ENCODE peak calls at places on chromosomes 12 and 14, in six cellular contexts. One of them, this sample, is unnamed.

GRCh38 chr12:71558445-71558844 is 105.2 kb downstream of the ZFC3H1 start:
- DNase-seq in neural progenitor cell: no peak
- DNase-seq in PC-3: no peak
- DNase-seq in IMR-90: peak
- DNase-seq in adipocyte: no peak
- DNase-seq in fibroblast of lung: no peak
- DNase-seq in this sample: no peak

GRCh38 chr12:62210422-62210821 is 49.8 kb upstream of the USP15 start:
- DNase-seq in neural progenitor cell: peak
- DNase-seq in PC-3: peak
- DNase-seq in IMR-90: peak
- DNase-seq in adipocyte: peak
- DNase-seq in fibroblast of lung: peak
- DNase-seq in this sample: no peak

GRCh38 chr14:59627011-59627520 is 50.5 kb upstream of the CCDC175 start:
- DNase-seq in neural progenitor cell: no peak
- DNase-seq in PC-3: no peak
- DNase-seq in IMR-90: no peak
- DNase-seq in adipocyte: no peak
- DNase-seq in fibroblast of lung: no peak
- DNase-seq in this sample: no peak

GRCh38 chr12:112577473-112578334 is 159.0 kb downstream of the PTPN11 start:
- DNase-seq in neural progenitor cell: peak
- DNase-seq in PC-3: no peak
- DNase-seq in IMR-90: no peak
- DNase-seq in adipocyte: no peak
- DNase-seq in fibroblast of lung: no peak
- DNase-seq in this sample: no peak

GRCh38 chr12:96083020-96083489 is 47.7 kb upstream of the LTA4H start:
- DNase-seq in neural progenitor cell: no peak
- DNase-seq in PC-3: peak
- DNase-seq in IMR-90: peak
- DNase-seq in adipocyte: no peak
- DNase-seq in fibroblast of lung: no peak
- DNase-seq in this sample: no peak

GRCh38 chr14:59869381-59870255 is 958 bp downstream of the RTN1 start:
- DNase-seq in neural progenitor cell: peak
- DNase-seq in PC-3: no peak
- DNase-seq in IMR-90: no peak
- DNase-seq in adipocyte: no peak
- DNase-seq in fibroblast of lung: no peak
- DNase-seq in this sample: no peak

GRCh38 chr14:88312262-88312661 is 10.8 kb downstream of the KCNK10 start:
- DNase-seq in neural progenitor cell: no peak
- DNase-seq in PC-3: no peak
- DNase-seq in IMR-90: no peak
- DNase-seq in adipocyte: no peak
- DNase-seq in fibroblast of lung: no peak
- DNase-seq in this sample: no peak

GRCh38 chr14:97218713-97219355 is 421.7 kb downstream of the VRK1 start:
- DNase-seq in neural progenitor cell: peak
- DNase-seq in PC-3: no peak
- DNase-seq in IMR-90: no peak
- DNase-seq in adipocyte: no peak
- DNase-seq in fibroblast of lung: no peak
- DNase-seq in this sample: no peak

GRCh38 chr14:77051101-77051500 is 22.6 kb upstream of the IRF2BPL start:
- DNase-seq in neural progenitor cell: no peak
- DNase-seq in PC-3: no peak
- DNase-seq in IMR-90: no peak
- DNase-seq in adipocyte: no peak
- DNase-seq in fibroblast of lung: no peak
- DNase-seq in this sample: no peak

GRCh38 chr12:16984484-16984883 is 378.5 kb upstream of the LMO3 start:
- DNase-seq in neural progenitor cell: no peak
- DNase-seq in PC-3: no peak
- DNase-seq in IMR-90: no peak
- DNase-seq in adipocyte: no peak
- DNase-seq in fibroblast of lung: no peak
- DNase-seq in this sample: no peak

GRCh38 chr14:54425537-54426274 is 15.5 kb downstream of the CNIH1 start:
- DNase-seq in neural progenitor cell: no peak
- DNase-seq in PC-3: no peak
- DNase-seq in IMR-90: no peak
- DNase-seq in adipocyte: no peak
- DNase-seq in fibroblast of lung: no peak
- DNase-seq in this sample: no peak

GRCh38 chr14:51072976-51073375 is 21.9 kb downstream of the TRIM9 start:
- DNase-seq in neural progenitor cell: no peak
- DNase-seq in PC-3: no peak
- DNase-seq in IMR-90: no peak
- DNase-seq in adipocyte: no peak
- DNase-seq in fibroblast of lung: no peak
- DNase-seq in this sample: no peak

GRCh38 chr12:49089831-49090773 is 4.5 kb downstream of the DHH start:
- DNase-seq in neural progenitor cell: peak
- DNase-seq in PC-3: peak
- DNase-seq in IMR-90: peak
- DNase-seq in adipocyte: peak
- DNase-seq in fibroblast of lung: peak
- DNase-seq in this sample: no peak

GRCh38 chr14:22847661-22848341 is 11.4 kb downstream of the MMP14 start:
- DNase-seq in neural progenitor cell: peak
- DNase-seq in PC-3: no peak
- DNase-seq in IMR-90: peak
- DNase-seq in adipocyte: peak
- DNase-seq in fibroblast of lung: peak
- DNase-seq in this sample: no peak

GRCh38 chr12:42958271-42958674 is 368.7 kb upstream of the PRICKLE1 start:
- DNase-seq in neural progenitor cell: no peak
- DNase-seq in PC-3: peak
- DNase-seq in IMR-90: peak
- DNase-seq in adipocyte: no peak
- DNase-seq in fibroblast of lung: peak
- DNase-seq in this sample: no peak

GRCh38 chr12:76236640-76237039 is 111.6 kb downstream of the BBS10 start:
- DNase-seq in neural progenitor cell: no peak
- DNase-seq in PC-3: peak
- DNase-seq in IMR-90: peak
- DNase-seq in adipocyte: no peak
- DNase-seq in fibroblast of lung: no peak
- DNase-seq in this sample: no peak

GRCh38 chr14:30317729-30318128 is 241.2 kb upstream of the G2E3 start:
- DNase-seq in neural progenitor cell: no peak
- DNase-seq in PC-3: no peak
- DNase-seq in IMR-90: no peak
- DNase-seq in adipocyte: no peak
- DNase-seq in fibroblast of lung: no peak
- DNase-seq in this sample: no peak

GRCh38 chr12:53201170-53201541 is 5.9 kb downstream of the ITGB7 start:
- DNase-seq in neural progenitor cell: no peak
- DNase-seq in PC-3: no peak
- DNase-seq in IMR-90: peak
- DNase-seq in adipocyte: peak
- DNase-seq in fibroblast of lung: peak
- DNase-seq in this sample: no peak

GRCh38 chr12:51056242-51056641 is 8.1 kb downstream of the LETMD1 start:
- DNase-seq in neural progenitor cell: no peak
- DNase-seq in PC-3: peak
- DNase-seq in IMR-90: peak
- DNase-seq in adipocyte: no peak
- DNase-seq in fibroblast of lung: peak
- DNase-seq in this sample: no peak

GRCh38 chr12:24835377-24835776 is 113.5 kb downstream of the BCAT1 start:
- DNase-seq in neural progenitor cell: no peak
- DNase-seq in PC-3: no peak
- DNase-seq in IMR-90: no peak
- DNase-seq in adipocyte: no peak
- DNase-seq in fibroblast of lung: no peak
- DNase-seq in this sample: no peak

GRCh38 chr12:24845615-24846014 is 103.3 kb downstream of the BCAT1 start:
- DNase-seq in neural progenitor cell: no peak
- DNase-seq in PC-3: no peak
- DNase-seq in IMR-90: peak
- DNase-seq in adipocyte: peak
- DNase-seq in fibroblast of lung: no peak
- DNase-seq in this sample: no peak

GRCh38 chr12:24838531-24838950 is 110.4 kb downstream of the BCAT1 start:
- DNase-seq in neural progenitor cell: no peak
- DNase-seq in PC-3: no peak
- DNase-seq in IMR-90: peak
- DNase-seq in adipocyte: peak
- DNase-seq in fibroblast of lung: peak
- DNase-seq in this sample: peak

GRCh38 chr12:24839268-24839791 is 109.6 kb downstream of the BCAT1 start:
- DNase-seq in neural progenitor cell: no peak
- DNase-seq in PC-3: no peak
- DNase-seq in IMR-90: no peak
- DNase-seq in adipocyte: peak
- DNase-seq in fibroblast of lung: no peak
- DNase-seq in this sample: no peak

DNA sequence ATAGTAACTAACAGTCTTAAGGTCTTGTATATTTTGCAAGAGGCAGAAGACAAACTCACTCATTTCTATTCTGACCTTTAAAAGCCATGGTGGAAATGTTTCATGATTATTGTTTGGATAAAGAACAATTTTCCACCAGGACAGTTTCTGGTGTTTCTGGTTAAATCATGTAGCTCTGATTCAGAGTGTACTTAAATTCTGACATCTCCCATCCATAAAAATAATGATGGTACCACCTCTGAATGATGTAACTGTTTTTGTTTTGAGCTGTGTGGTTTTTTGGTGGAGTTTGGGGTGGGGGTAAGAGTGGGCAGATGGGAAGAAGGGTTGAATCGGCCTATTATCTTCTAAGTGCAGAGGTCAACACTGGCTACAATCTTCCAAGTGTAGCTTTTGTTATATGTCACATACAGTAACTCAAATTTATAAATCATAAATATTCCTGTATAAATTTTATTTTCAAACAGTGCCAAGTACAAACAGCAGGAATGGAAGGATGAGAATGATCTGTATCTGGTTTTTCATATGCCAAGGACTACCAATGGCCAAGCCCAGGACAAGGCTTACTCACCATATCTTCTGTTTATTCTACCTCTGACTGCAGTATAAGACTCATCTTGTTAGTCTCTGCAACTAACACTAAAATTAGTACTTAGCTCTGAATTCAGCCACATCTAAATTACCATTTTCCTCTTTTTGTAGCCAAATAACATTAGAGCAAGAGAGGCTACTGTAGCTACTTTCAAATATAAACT is 108.7 kb downstream of the BCAT1 start:
- DNase-seq in neural progenitor cell: no peak
- DNase-seq in PC-3: no peak
- DNase-seq in IMR-90: peak
- DNase-seq in adipocyte: peak
- DNase-seq in fibroblast of lung: peak
- DNase-seq in this sample: no peak
- H3K9ac ChIP-seq in neural progenitor cell: no peak
- H3K9ac ChIP-seq in PC-3: no peak
- H3K9ac ChIP-seq in IMR-90: no peak
- H3K9ac ChIP-seq in adipocyte: no peak
- H3K9ac ChIP-seq in fibroblast of lung: no peak
- H3K9ac ChIP-seq in this sample: no peak

GRCh38 chr14:94560782-94561655 is at the start of gene SERPINA4:
- DNase-seq in neural progenitor cell: no peak
- DNase-seq in PC-3: no peak
- DNase-seq in IMR-90: no peak
- DNase-seq in adipocyte: no peak
- DNase-seq in fibroblast of lung: no peak
- DNase-seq in this sample: no peak
- H3K9ac ChIP-seq in neural progenitor cell: no peak
- H3K9ac ChIP-seq in PC-3: no peak
- H3K9ac ChIP-seq in IMR-90: no peak
- H3K9ac ChIP-seq in adipocyte: no peak
- H3K9ac ChIP-seq in fibroblast of lung: no peak
- H3K9ac ChIP-seq in this sample: no peak

GRCh38 chr12:94561943-94562411 is 88.4 kb downstream of the TMCC3 start:
- DNase-seq in neural progenitor cell: no peak
- DNase-seq in PC-3: peak
- DNase-seq in IMR-90: no peak
- DNase-seq in adipocyte: no peak
- DNase-seq in fibroblast of lung: peak
- DNase-seq in this sample: no peak

GRCh38 chr12:94557896-94558295 is 92.5 kb downstream of the TMCC3 start:
- DNase-seq in neural progenitor cell: no peak
- DNase-seq in PC-3: no peak
- DNase-seq in IMR-90: no peak
- DNase-seq in adipocyte: no peak
- DNase-seq in fibroblast of lung: no peak
- DNase-seq in this sample: peak

GRCh38 chr12:94555687-94556086 is 94.7 kb downstream of the TMCC3 start:
- DNase-seq in neural progenitor cell: no peak
- DNase-seq in PC-3: no peak
- DNase-seq in IMR-90: no peak
- DNase-seq in adipocyte: no peak
- DNase-seq in fibroblast of lung: no peak
- DNase-seq in this sample: no peak

GRCh38 chr12:94560416-94561221 is 89.7 kb downstream of the TMCC3 start:
- DNase-seq in neural progenitor cell: peak
- DNase-seq in PC-3: peak
- DNase-seq in IMR-90: peak
- DNase-seq in adipocyte: peak
- DNase-seq in fibroblast of lung: peak
- DNase-seq in this sample: peak

GRCh38 chr12:94558612-94559011 is 91.7 kb downstream of the TMCC3 start:
- DNase-seq in neural progenitor cell: no peak
- DNase-seq in PC-3: no peak
- DNase-seq in IMR-90: no peak
- DNase-seq in adipocyte: no peak
- DNase-seq in fibroblast of lung: no peak
- DNase-seq in this sample: no peak
- H3K9ac ChIP-seq in neural progenitor cell: no peak
- H3K9ac ChIP-seq in PC-3: no peak
- H3K9ac ChIP-seq in IMR-90: no peak
- H3K9ac ChIP-seq in adipocyte: no peak
- H3K9ac ChIP-seq in fibroblast of lung: no peak
- H3K9ac ChIP-seq in this sample: no peak

GRCh38 chr14:58327019-58327418 is 28.7 kb downstream of the ARID4A start:
- DNase-seq in neural progenitor cell: no peak
- DNase-seq in PC-3: no peak
- DNase-seq in IMR-90: no peak
- DNase-seq in adipocyte: no peak
- DNase-seq in fibroblast of lung: no peak
- DNase-seq in this sample: no peak

GRCh38 chr14:58332514-58332913 is 34.2 kb downstream of the ARID4A start:
- DNase-seq in neural progenitor cell: no peak
- DNase-seq in PC-3: no peak
- DNase-seq in IMR-90: no peak
- DNase-seq in adipocyte: no peak
- DNase-seq in fibroblast of lung: no peak
- DNase-seq in this sample: no peak

DNA sequence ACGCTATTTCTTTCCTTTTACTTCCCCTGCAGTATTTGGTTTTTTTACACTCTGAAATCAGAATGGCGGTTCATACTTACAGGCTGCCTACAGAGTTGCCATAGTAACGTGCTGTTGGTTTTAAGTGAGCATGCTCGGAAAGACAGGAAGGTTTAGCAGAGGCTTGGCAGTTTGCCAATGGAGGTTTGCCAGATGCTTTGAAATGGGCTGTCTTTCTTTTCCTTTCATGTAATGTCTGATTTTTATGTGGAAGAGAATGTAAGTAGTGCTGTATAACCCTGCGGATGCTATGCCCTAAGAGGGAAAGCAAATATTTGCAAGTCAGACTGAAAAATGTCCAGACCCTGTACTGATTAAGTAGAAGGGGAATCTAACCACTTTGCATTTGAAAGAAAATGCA is 32.8 kb downstream of the ARID4A start:
- DNase-seq in neural progenitor cell: peak
- DNase-seq in PC-3: peak
- DNase-seq in IMR-90: peak
- DNase-seq in adipocyte: peak
- DNase-seq in fibroblast of lung: peak
- DNase-seq in this sample: peak
- H3K9ac ChIP-seq in neural progenitor cell: no peak
- H3K9ac ChIP-seq in PC-3: no peak
- H3K9ac ChIP-seq in IMR-90: no peak
- H3K9ac ChIP-seq in adipocyte: no peak
- H3K9ac ChIP-seq in fibroblast of lung: no peak
- H3K9ac ChIP-seq in this sample: peak

This sample was measured in colonic mucosa.